ENCODE peak calls at places on chromosome 7, in six cellular contexts. One of them, this sample, is unnamed.
A peak's percentile ranks its signal among the peaks of the same experiment; 100 is the strongest.

GRCh38 chr7:14590206-14590605 is 312.3 kb downstream of the DGKB start:
- DNase-seq in HCT116: no peak
- DNase-seq in GM23338: no peak
- DNase-seq in stomach: no peak
- DNase-seq in Panc1: no peak
- DNase-seq in K562: no peak
- DNase-seq in this sample: no peak

GRCh38 chr7:133681529-133681928 is 428.7 kb downstream of the EXOC4 start:
- DNase-seq in HCT116: no peak
- DNase-seq in GM23338: no peak
- DNase-seq in stomach: no peak
- DNase-seq in Panc1: no peak
- DNase-seq in K562: no peak
- DNase-seq in this sample: no peak

GRCh38 chr7:27095050-27095896 is 527 bp downstream of the HOXA1 start:
- DNase-seq in HCT116: no peak
- DNase-seq in GM23338: peak; percentile 36
- DNase-seq in stomach: no peak
- DNase-seq in Panc1: no peak
- DNase-seq in K562: no peak
- DNase-seq in this sample: no peak

GRCh38 chr7:130982160-130982638 is 248.2 kb upstream of the KLF14 start:
- DNase-seq in HCT116: no peak
- DNase-seq in GM23338: peak; percentile 87
- DNase-seq in stomach: no peak
- DNase-seq in Panc1: no peak
- DNase-seq in K562: peak; percentile 68
- DNase-seq in this sample: no peak

GRCh38 chr7:71752171-71752935 is 620.4 kb downstream of the GALNT17 start:
- DNase-seq in HCT116: no peak
- DNase-seq in GM23338: peak; percentile 91
- DNase-seq in stomach: peak; percentile 66
- DNase-seq in Panc1: no peak
- DNase-seq in K562: peak; percentile 70
- DNase-seq in this sample: peak; percentile 28

GRCh38 chr7:26202019-26202985 is 757 bp downstream of the CBX3 start:
- DNase-seq in HCT116: no peak
- DNase-seq in GM23338: peak; percentile 52
- DNase-seq in stomach: peak; percentile 38
- DNase-seq in Panc1: no peak
- DNase-seq in K562: peak; percentile 68
- DNase-seq in this sample: peak; percentile 53

GRCh38 chr7:151503902-151504714 is 15.6 kb downstream of the RHEB start:
- DNase-seq in HCT116: no peak
- DNase-seq in GM23338: no peak
- DNase-seq in stomach: no peak
- DNase-seq in Panc1: no peak
- DNase-seq in K562: no peak
- DNase-seq in this sample: no peak

GRCh38 chr7:96986901-96987300 is 18.5 kb upstream of the DLX6 start:
- DNase-seq in HCT116: no peak
- DNase-seq in GM23338: no peak
- DNase-seq in stomach: no peak
- DNase-seq in Panc1: no peak
- DNase-seq in K562: no peak
- DNase-seq in this sample: no peak

GRCh38 chr7:143321242-143321641 is 5.3 kb downstream of the CLCN1 start:
- DNase-seq in HCT116: no peak
- DNase-seq in GM23338: no peak
- DNase-seq in stomach: no peak
- DNase-seq in Panc1: no peak
- DNase-seq in K562: no peak
- DNase-seq in this sample: no peak

GRCh38 chr7:138157702-138158101 is 81.4 kb downstream of the AKR1D1 start:
- DNase-seq in HCT116: no peak
- DNase-seq in GM23338: no peak
- DNase-seq in stomach: no peak
- DNase-seq in Panc1: no peak
- DNase-seq in K562: no peak
- DNase-seq in this sample: no peak

GRCh38 chr7:130351664-130352015 is 7.0 kb downstream of the CPA5 start:
- DNase-seq in HCT116: no peak
- DNase-seq in GM23338: no peak
- DNase-seq in stomach: no peak
- DNase-seq in Panc1: no peak
- DNase-seq in K562: no peak
- DNase-seq in this sample: no peak

GRCh38 chr7:144827581-144828139 is 8.2 kb downstream of the TPK1 start:
- DNase-seq in HCT116: no peak
- DNase-seq in GM23338: no peak
- DNase-seq in stomach: no peak
- DNase-seq in Panc1: no peak
- DNase-seq in K562: no peak
- DNase-seq in this sample: no peak

GRCh38 chr7:31702354-31702753 is 15.3 kb downstream of the PPP1R17 start:
- DNase-seq in HCT116: no peak
- DNase-seq in GM23338: no peak
- DNase-seq in stomach: no peak
- DNase-seq in Panc1: no peak
- DNase-seq in K562: no peak
- DNase-seq in this sample: no peak

GRCh38 chr7:132249591-132249971 is 326.7 kb downstream of the PLXNA4 start:
- DNase-seq in HCT116: no peak
- DNase-seq in GM23338: peak; percentile 79
- DNase-seq in stomach: peak; percentile 45
- DNase-seq in Panc1: no peak
- DNase-seq in K562: peak; percentile 24
- DNase-seq in this sample: peak; percentile 57

GRCh38 chr7:157596471-157596870 is 259.7 kb downstream of the DNAJB6 start:
- DNase-seq in HCT116: no peak
- DNase-seq in GM23338: no peak
- DNase-seq in stomach: no peak
- DNase-seq in Panc1: no peak
- DNase-seq in K562: no peak
- DNase-seq in this sample: no peak

GRCh38 chr7:84722086-84722485 is 464.8 kb downstream of the SEMA3D start:
- DNase-seq in HCT116: no peak
- DNase-seq in GM23338: no peak
- DNase-seq in stomach: no peak
- DNase-seq in Panc1: no peak
- DNase-seq in K562: no peak
- DNase-seq in this sample: no peak

GRCh38 chr7:5214641-5215040 is 24.6 kb downstream of the WIPI2 start:
- DNase-seq in HCT116: no peak
- DNase-seq in GM23338: no peak
- DNase-seq in stomach: no peak
- DNase-seq in Panc1: no peak
- DNase-seq in K562: no peak
- DNase-seq in this sample: no peak

GRCh38 chr7:159040912-159041711 is 103.6 kb downstream of the VIPR2 start:
- DNase-seq in HCT116: no peak
- DNase-seq in GM23338: no peak
- DNase-seq in stomach: peak; percentile 17
- DNase-seq in Panc1: no peak
- DNase-seq in K562: no peak
- DNase-seq in this sample: no peak

GRCh38 chr7:130884437-130885417 is 150.7 kb upstream of the KLF14 start:
- DNase-seq in HCT116: no peak
- DNase-seq in GM23338: no peak
- DNase-seq in stomach: no peak
- DNase-seq in Panc1: peak; percentile 58
- DNase-seq in K562: peak; percentile 29
- DNase-seq in this sample: no peak

GRCh38 chr7:39153113-39153512 is 175.4 kb downstream of the POU6F2 start:
- DNase-seq in HCT116: no peak
- DNase-seq in GM23338: no peak
- DNase-seq in stomach: no peak
- DNase-seq in Panc1: no peak
- DNase-seq in K562: no peak
- DNase-seq in this sample: no peak

GRCh38 chr7:134778941-134779740 is at the start of gene CALD1:
- DNase-seq in HCT116: peak; percentile 26
- DNase-seq in GM23338: peak; percentile 97
- DNase-seq in stomach: peak; percentile 57
- DNase-seq in Panc1: peak; percentile 79
- DNase-seq in K562: no peak
- DNase-seq in this sample: peak; percentile 67

DNA sequence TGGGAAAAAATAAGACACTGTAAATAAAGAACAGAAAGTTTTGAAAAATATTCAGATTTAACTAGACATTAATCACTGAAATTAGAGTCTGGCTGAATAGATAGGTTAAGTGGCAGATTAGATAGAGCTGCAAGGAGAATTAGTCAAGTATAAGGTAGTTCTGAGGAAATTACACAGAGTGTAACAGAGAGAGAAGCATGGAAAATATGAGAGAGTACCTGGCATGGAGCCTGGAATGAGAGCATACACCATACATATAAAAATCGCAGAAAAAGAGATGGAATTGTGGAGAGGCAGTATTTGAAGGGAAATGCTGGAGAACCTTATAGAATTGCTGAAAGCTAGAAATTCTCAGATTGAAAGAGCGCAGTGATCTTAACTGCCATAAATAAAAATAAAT is 46.9 kb downstream of the ZNRF2 start:
- DNase-seq in HCT116: no peak
- DNase-seq in GM23338: no peak
- DNase-seq in stomach: no peak
- DNase-seq in Panc1: no peak
- DNase-seq in K562: no peak
- DNase-seq in this sample: no peak
- TF ChIP-seq POLR2AphosphoS5 in HCT116: no peak
- TF ChIP-seq POLR2AphosphoS5 in GM23338: no peak
- TF ChIP-seq POLR2AphosphoS5 in stomach: no peak
- TF ChIP-seq POLR2AphosphoS5 in Panc1: no peak
- TF ChIP-seq POLR2AphosphoS5 in K562: no peak
- TF ChIP-seq POLR2AphosphoS5 in this sample: no peak

GRCh38 chr7:2978403-2978802 is 65.3 kb downstream of the CARD11 start:
- DNase-seq in HCT116: no peak
- DNase-seq in GM23338: peak; percentile 76
- DNase-seq in stomach: peak; percentile 70
- DNase-seq in Panc1: no peak
- DNase-seq in K562: no peak
- DNase-seq in this sample: peak; percentile 85

GRCh38 chr7:2979951-2980350 is 63.7 kb downstream of the CARD11 start:
- DNase-seq in HCT116: no peak
- DNase-seq in GM23338: no peak
- DNase-seq in stomach: no peak
- DNase-seq in Panc1: no peak
- DNase-seq in K562: no peak
- DNase-seq in this sample: no peak

GRCh38 chr7:2981103-2981480 is 62.6 kb downstream of the CARD11 start:
- DNase-seq in HCT116: no peak
- DNase-seq in GM23338: no peak
- DNase-seq in stomach: no peak
- DNase-seq in Panc1: no peak
- DNase-seq in K562: no peak
- DNase-seq in this sample: no peak

GRCh38 chr7:2980406-2981102 is 63.1 kb downstream of the CARD11 start:
- DNase-seq in HCT116: no peak
- DNase-seq in GM23338: no peak
- DNase-seq in stomach: no peak
- DNase-seq in Panc1: no peak
- DNase-seq in K562: no peak
- DNase-seq in this sample: peak; percentile 28

GRCh38 chr7:2979276-2979675 is 64.4 kb downstream of the CARD11 start:
- DNase-seq in HCT116: no peak
- DNase-seq in GM23338: peak; percentile 33
- DNase-seq in stomach: no peak
- DNase-seq in Panc1: no peak
- DNase-seq in K562: no peak
- DNase-seq in this sample: no peak
- H3K4me1 ChIP-seq in HCT116: no peaks in the 10 kb centered on the region
- H3K4me1 ChIP-seq in GM23338: peaks cover 15% of the 10 kb centered on the region
- H3K4me1 ChIP-seq in stomach: peaks cover 12% of the 10 kb centered on the region
- H3K4me1 ChIP-seq in Panc1: no peaks in the 10 kb centered on the region
- H3K4me1 ChIP-seq in K562: peaks cover 12% of the 10 kb centered on the region
- H3K4me1 ChIP-seq in this sample: no peaks in the 10 kb centered on the region

GRCh38 chr7:128215739-128216138 is 25.3 kb upstream of the LEP start:
- DNase-seq in HCT116: no peak
- DNase-seq in GM23338: no peak
- DNase-seq in stomach: no peak
- DNase-seq in Panc1: no peak
- DNase-seq in K562: no peak
- DNase-seq in this sample: no peak

GRCh38 chr7:128217030-128217805 is 23.9 kb upstream of the LEP start:
- DNase-seq in HCT116: no peak
- DNase-seq in GM23338: peak; percentile 61
- DNase-seq in stomach: no peak
- DNase-seq in Panc1: no peak
- DNase-seq in K562: peak; percentile 50
- DNase-seq in this sample: no peak

GRCh38 chr7:128219646-128220045 is 21.4 kb upstream of the LEP start:
- DNase-seq in HCT116: no peak
- DNase-seq in GM23338: no peak
- DNase-seq in stomach: no peak
- DNase-seq in Panc1: no peak
- DNase-seq in K562: no peak
- DNase-seq in this sample: no peak

GRCh38 chr7:128215281-128215680 is 25.8 kb upstream of the LEP start:
- DNase-seq in HCT116: no peak
- DNase-seq in GM23338: no peak
- DNase-seq in stomach: no peak
- DNase-seq in Panc1: no peak
- DNase-seq in K562: no peak
- DNase-seq in this sample: no peak

DNA sequence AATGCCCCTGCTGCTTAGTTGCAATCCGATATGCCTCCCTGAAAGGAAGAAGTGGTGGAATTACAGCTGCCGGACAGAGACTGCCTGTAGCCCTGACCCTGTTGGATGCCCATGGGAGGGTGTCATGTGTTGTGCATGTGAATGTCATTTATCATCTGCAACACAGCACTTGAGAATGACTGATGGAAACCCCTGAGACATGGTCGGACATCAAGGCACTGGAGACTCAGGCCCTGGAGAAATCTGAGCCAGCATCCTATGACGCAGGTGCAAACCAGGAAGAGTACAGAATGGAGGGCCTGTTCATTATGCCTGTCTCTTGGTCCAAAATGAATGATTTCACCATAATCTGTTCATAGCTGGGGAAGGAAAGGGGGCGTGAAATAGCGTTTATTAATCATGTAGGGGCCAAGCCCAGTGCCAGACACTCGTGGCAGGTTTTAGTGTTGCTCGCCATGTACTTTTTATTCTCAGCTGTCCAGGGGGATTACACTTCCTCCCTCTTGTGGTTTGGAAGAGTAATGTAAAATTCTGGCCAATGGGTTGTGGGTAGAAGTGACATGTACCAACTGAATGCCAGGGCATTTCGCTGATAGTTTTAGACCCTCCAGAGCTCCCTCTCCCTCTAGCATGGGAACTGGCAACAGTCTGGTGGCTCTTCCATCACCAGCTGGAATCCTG is 23.0 kb upstream of the LEP start:
- DNase-seq in HCT116: no peak
- DNase-seq in GM23338: peak; percentile 52
- DNase-seq in stomach: no peak
- DNase-seq in Panc1: no peak
- DNase-seq in K562: no peak
- DNase-seq in this sample: no peak
- TF ChIP-seq CTCF in HCT116: no peak
- TF ChIP-seq CTCF in GM23338: peak; percentile 53
- TF ChIP-seq CTCF in stomach: no peak
- TF ChIP-seq CTCF in Panc1: peak; percentile 41
- TF ChIP-seq CTCF in K562: peak; percentile 32
- TF ChIP-seq CTCF in this sample: no peak

GRCh38 chr7:23570592-23571200 is 26.5 kb upstream of the CCDC126 start:
- DNase-seq in HCT116: peak; percentile 77
- DNase-seq in GM23338: peak; percentile 91
- DNase-seq in stomach: peak; percentile 80
- DNase-seq in Panc1: peak; percentile 87
- DNase-seq in K562: peak; percentile 86
- DNase-seq in this sample: peak; percentile 82
- TF ChIP-seq POLR2AphosphoS5 in HCT116: no peak
- TF ChIP-seq POLR2AphosphoS5 in GM23338: no peak
- TF ChIP-seq POLR2AphosphoS5 in stomach: no peak
- TF ChIP-seq POLR2AphosphoS5 in Panc1: no peak
- TF ChIP-seq POLR2AphosphoS5 in K562: no peak
- TF ChIP-seq POLR2AphosphoS5 in this sample: no peak

This sample was measured in transverse colon.